ENCODE peak calls at places on chromosome 20, in seven cellular contexts. I is IMR-90, C is neuronal stem cell, U is H1, D is H9, B is mesendoderm, L is trophoblast cell. G is an unnamed sample.

GRCh38 chr20:40397483-40397882 is 291.6 kb downstream of the MAFB start:
- DNase-seq in U (no peak), L (no peak), I (no peak), C (no peak), D (no peak), B (no peak), G (no peak)

GRCh38 chr20:42740191-42740870 is 449.4 kb downstream of the PTPRT start:
- DNase-seq in C (no peak), U (no peak), B (no peak), L (no peak), I (no peak), D (no peak), G (no peak)

GRCh38 chr20:32924781-32925180 is 66.1 kb downstream of the EFCAB8 start:
- DNase-seq in U (no peak), C (no peak), B (no peak), D (no peak), L (no peak), I (no peak), G (no peak)

GRCh38 chr20:51036226-51036625 is 13.3 kb upstream of the KCNG1 start:
- DNase-seq in I (no peak), B (no peak), U (no peak), L (no peak), C (no peak), D (no peak), G (no peak)

GRCh38 chr20:25606094-25606640 is 17.6 kb downstream of the NANP start:
- DNase-seq in L (no peak), I (no peak), D (no peak), C (no peak), U (no peak), B (no peak), G (no peak)

GRCh38 chr20:61958773-61959172 is 106.9 kb downstream of the TAF4 start:
- DNase-seq in L (no peak), D (no peak), U (peak; percentile 33), I (no peak), B (no peak), C (no peak), G (no peak)

GRCh38 chr20:10433623-10434466 is at the start of gene MKKS:
- DNase-seq in L (peak; percentile 93), D (peak; percentile 87), B (peak; percentile 95), C (peak; percentile 90), U (peak; percentile 92), I (peak; percentile 91), G (peak; percentile 95)

GRCh38 chr20:14700641-14700965 is 363.2 kb upstream of the FLRT3 start:
- DNase-seq in I (no peak), U (no peak), C (no peak), L (peak; percentile 28), B (no peak), D (no peak), G (peak; percentile 20)

GRCh38 chr20:15708984-15709598 is 864.2 kb downstream of the KIF16B start:
- DNase-seq in C (no peak), I (no peak), B (peak; percentile 71), L (peak; percentile 80), D (peak; percentile 82), U (peak; percentile 97), G (peak; percentile 24)

GRCh38 chr20:992801-993535 is 9.1 kb downstream of the RSPO4 start:
- DNase-seq in I (no peak), L (no peak), D (no peak), C (no peak), B (no peak), U (no peak), G (no peak)

GRCh38 chr20:62122659-62123449 is 579 bp downstream of the LSM14B start:
- DNase-seq in B (no peak), L (peak; percentile 53), I (no peak), D (no peak), U (no peak), C (no peak), G (peak; percentile 41)

GRCh38 chr20:32652739-32653526 is 20.8 kb downstream of the C20orf203 start:
- DNase-seq in I (peak; percentile 66), B (peak; percentile 78), C (peak; percentile 75), L (peak; percentile 91), D (peak; percentile 87), U (peak; percentile 97), G (peak; percentile 75)

GRCh38 chr20:34579191-34579661 is 20.7 kb downstream of the MAP1LC3A start:
- DNase-seq in C (no peak), L (peak; percentile 70), I (peak; percentile 82), B (no peak), U (no peak), D (no peak), G (peak; percentile 82)

GRCh38 chr20:3923818-3924217 is 34.6 kb downstream of the PANK2 start:
- DNase-seq in I (peak; percentile 77), C (no peak), B (no peak), D (no peak), U (no peak), L (no peak), G (peak; percentile 50)

GRCh38 chr20:36237477-36237876 is 1.2 kb downstream of the AAR2 start:
- DNase-seq in U (no peak), D (no peak), C (no peak), L (no peak), B (no peak), I (no peak), G (no peak)

GRCh38 chr20:55172310-55173002 is 697.1 kb downstream of the DOK5 start:
- DNase-seq in C (no peak), D (no peak), I (no peak), L (no peak), B (no peak), U (no peak), G (no peak)

GRCh38 chr20:48750941-48751620 is 76.7 kb downstream of the PREX1 start:
- DNase-seq in L (no peak), I (no peak), C (peak; percentile 92), B (peak; percentile 95), U (peak; percentile 80), D (peak; percentile 94), G (no peak)

GRCh38 chr20:61812771-61813485 is 252.8 kb downstream of the TAF4 start:
- DNase-seq in L (no peak), D (no peak), B (no peak), I (no peak), C (no peak), U (no peak), G (no peak)

GRCh38 chr20:17870063-17870740 is 98.4 kb downstream of the SNX5 start:
- DNase-seq in L (peak; percentile 32), C (no peak), B (no peak), U (no peak), D (no peak), I (peak; percentile 32), G (no peak)

GRCh38 chr20:10225439-10226080 is 6.9 kb downstream of the SNAP25 start:
- DNase-seq in C (no peak), B (peak; percentile 68), U (no peak), I (no peak), L (no peak), D (no peak), G (no peak)

GRCh38 chr20:10521068-10521834 is 86.1 kb downstream of the SLX4IP start:
- DNase-seq in U (no peak), I (peak; percentile 89), C (peak; percentile 17), D (no peak), B (no peak), L (no peak), G (peak; percentile 92)

GRCh38 chr20:41308726-41309413 is 8.7 kb downstream of the ZHX3 start:
- DNase-seq in I (peak; percentile 61), D (no peak), B (no peak), L (peak; percentile 88), C (no peak), U (no peak), G (no peak)

DNA sequence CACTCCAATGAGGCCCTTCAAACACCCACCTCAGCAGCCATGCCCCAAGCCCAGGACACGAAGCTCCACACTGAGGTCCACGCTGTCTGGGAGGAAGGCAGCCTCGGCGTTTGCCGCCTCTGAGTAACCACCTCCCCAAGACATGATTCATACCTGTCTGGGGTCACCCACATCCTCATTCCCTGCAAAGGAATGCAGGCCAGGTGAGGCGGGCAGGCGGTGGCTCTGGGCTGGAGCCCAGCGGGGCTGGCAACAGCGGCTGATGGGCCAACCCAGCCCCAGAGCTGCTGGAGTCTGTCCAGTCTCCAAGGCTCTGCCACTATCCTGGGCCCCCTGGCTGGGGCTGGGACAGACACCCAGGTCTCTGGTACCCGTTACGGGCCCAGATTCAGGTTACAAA is 14.8 kb downstream of the PMEPA1 start:
- DNase-seq in L (peak; percentile 93), B (no peak), D (no peak), I (no peak), C (no peak), U (no peak), G (no peak)
- H3K23ac ChIP-seq in L (no peak overlapping the region), B (no peak overlapping the region), D (no peak overlapping the region), I (no peak overlapping the region), C (no peak overlapping the region), U (no peak overlapping the region), G (no peak overlapping the region)

DNA sequence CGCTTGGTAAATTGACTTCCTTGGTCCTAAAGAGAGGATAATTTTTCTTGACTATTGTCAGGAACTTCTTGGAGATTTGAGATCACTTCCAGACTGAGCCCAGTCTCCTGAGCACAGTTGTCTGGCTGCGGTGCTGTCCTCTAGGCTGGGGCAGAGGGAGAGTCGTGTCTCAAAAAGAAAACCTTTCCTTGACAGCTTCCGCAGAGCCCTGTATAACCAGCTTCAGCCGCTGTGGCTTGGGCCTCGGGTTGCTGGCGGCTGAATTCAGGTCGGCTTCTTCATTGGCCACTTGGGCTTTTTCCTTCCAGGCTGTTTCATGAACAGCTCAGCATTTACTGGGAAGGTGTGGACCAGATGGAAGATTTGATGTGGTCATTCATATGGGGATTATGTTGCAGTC is 75.9 kb downstream of the DHX35 start:
- DNase-seq in I (no peak), U (no peak), L (no peak), B (no peak), D (no peak), C (no peak), G (no peak)
- H3K23ac ChIP-seq in I (no peak overlapping the region), U (no peak overlapping the region), L (no peak overlapping the region), B (no peak overlapping the region), D (no peak overlapping the region), C (no peak overlapping the region), G (no peak overlapping the region)

GRCh38 chr20:19013907-19014306 is 198.5 kb upstream of the SLC24A3 start:
- DNase-seq in C (no peak), D (no peak), U (no peak), I (no peak), L (no peak), B (no peak), G (no peak)
- H3K23ac ChIP-seq in C (no peak overlapping the region), D (no peak overlapping the region), U (no peak overlapping the region), I (no peak overlapping the region), L (no peak overlapping the region), B (no peak overlapping the region), G (no peak overlapping the region)

GRCh38 chr20:63181226-63181625 is 34.7 kb downstream of the YTHDF1 start:
- DNase-seq in L (no peak), U (no peak), I (no peak), C (no peak), B (no peak), D (no peak), G (no peak)
- H3K23ac ChIP-seq in L (no peak overlapping the region), U (no peak overlapping the region), I (no peak overlapping the region), C (no peak overlapping the region), B (no peak overlapping the region), D (no peak overlapping the region), G (no peak overlapping the region)

GRCh38 chr20:38863024-38863851 is 57.7 kb downstream of the PPP1R16B start:
- DNase-seq in L (no peak), I (no peak), B (no peak), C (no peak), U (no peak), D (no peak), G (no peak)
- H3K23ac ChIP-seq in L (no peak overlapping the region), I (no peak overlapping the region), B (no peak overlapping the region), C (no peak overlapping the region), U (no peak overlapping the region), D (no peak overlapping the region), G (no peak overlapping the region)

GRCh38 chr20:46703435-46703834 is 6.0 kb upstream of the SLC2A10 start:
- DNase-seq in B (no peak), I (no peak), U (no peak), L (peak; percentile 58), C (no peak), D (no peak), G (no peak)
- H3K23ac ChIP-seq in B (no peak overlapping the region), I (no peak overlapping the region), U (no peak overlapping the region), L (no peak overlapping the region), C (no peak overlapping the region), D (no peak overlapping the region), G (no peak overlapping the region)